ENCODE peak calls at places on chromosomes 3 and 15, in five cellular contexts. B is tibial artery, D is A549, S is mucosa of descending colon, U is astrocyte of the spinal cord. W is an unnamed sample.
A peak's percentile ranks its signal among the peaks of the same experiment; 100 is the strongest.

GRCh38 chr3:167735233-167736107 is at the start of gene SERPINI1:
- DNase-seq in B (peak; percentile 95), D (peak; percentile 31), S (peak; percentile 92), U (peak; percentile 92), W (peak; percentile 84)

GRCh38 chr15:47820047-47820779 is 102.9 kb downstream of the SEMA6D start:
- DNase-seq in B (no peak), D (no peak), S (no peak), U (no peak), W (peak; percentile 49)

GRCh38 chr3:127710473-127710941 is 37.8 kb downstream of the ABTB1 start:
- DNase-seq in B (peak; percentile 65), D (peak; percentile 15), S (no peak), U (peak; percentile 33), W (no peak)

GRCh38 chr3:52983336-52983807 is 62.5 kb downstream of the SFMBT1 start:
- DNase-seq in B (no peak), D (no peak), S (no peak), U (no peak), W (no peak)

GRCh38 chr15:98968576-98968975 is 39.0 kb downstream of the PGPEP1L start:
- DNase-seq in B (no peak), D (no peak), S (no peak), U (no peak), W (no peak)

GRCh38 chr3:43773273-43774104 is 82.8 kb downstream of the ABHD5 start:
- DNase-seq in B (peak; percentile 82), D (no peak), S (no peak), U (no peak), W (peak; percentile 58)

GRCh38 chr15:41561777-41562145 is 2.7 kb downstream of the TYRO3 start:
- DNase-seq in B (no peak), D (no peak), S (no peak), U (peak; percentile 72), W (peak; percentile 45)

GRCh38 chr3:77142636-77143035 is 102.7 kb downstream of the ROBO2 start:
- DNase-seq in B (no peak), D (no peak), S (no peak), U (no peak), W (no peak)

GRCh38 chr3:184428561-184429175 is 48.8 kb downstream of the CHRD start:
- DNase-seq in B (peak; percentile 29), D (no peak), S (no peak), U (peak; percentile 65), W (peak; percentile 92)

GRCh38 chr15:45618813-45619212 is 16.0 kb upstream of the SQOR start:
- DNase-seq in B (no peak), D (no peak), S (no peak), U (no peak), W (no peak)

GRCh38 chr3:186414735-186415419 is 52.8 kb upstream of the DGKG start:
- DNase-seq in B (no peak), D (no peak), S (no peak), U (peak; percentile 81), W (peak; percentile 89)

GRCh38 chr3:192772495-192772894 is 45.2 kb upstream of the FGF12 start:
- DNase-seq in B (no peak), D (no peak), S (no peak), U (peak; percentile 14), W (peak; percentile 29)

GRCh38 chr15:61084944-61085367 is 144.1 kb downstream of the RORA start:
- DNase-seq in B (no peak), D (no peak), S (no peak), U (peak; percentile 17), W (no peak)

GRCh38 chr3:177448987-177449975 is 252.0 kb upstream of the TBL1XR1 start:
- DNase-seq in B (no peak), D (no peak), S (no peak), U (peak; percentile 89), W (no peak)

GRCh38 chr3:71129611-71130515 is 453.7 kb downstream of the FOXP1 start:
- DNase-seq in B (no peak), D (no peak), S (no peak), U (peak; percentile 65), W (peak; percentile 54)

GRCh38 chr3:183394150-183394549 is 34.3 kb downstream of the MCF2L2 start:
- DNase-seq in B (no peak), D (no peak), S (no peak), U (no peak), W (no peak)

GRCh38 chr3:22231061-22231460 is 480.1 kb upstream of the ZNF385D start:
- DNase-seq in B (no peak), D (no peak), S (no peak), U (peak; percentile 49), W (no peak)

GRCh38 chr3:89787485-89787884 is 680.1 kb downstream of the EPHA3 start:
- DNase-seq in B (no peak), D (no peak), S (no peak), U (no peak), W (no peak)

GRCh38 chr3:143037867-143038266 is 36.5 kb downstream of the U2SURP start:
- DNase-seq in B (no peak), D (no peak), S (no peak), U (no peak), W (no peak)

GRCh38 chr3:43755511-43756200 is 64.9 kb downstream of the ABHD5 start:
- DNase-seq in B (no peak), D (no peak), S (no peak), U (no peak), W (no peak)

GRCh38 chr3:1272541-1273265 is 179.9 kb downstream of the CNTN6 start:
- DNase-seq in B (no peak), D (no peak), S (no peak), U (peak; percentile 3), W (no peak)

GRCh38 chr3:192444096-192444790 is 283.1 kb downstream of the FGF12 start:
- DNase-seq in B (no peak), D (peak; percentile 47), S (no peak), U (peak; percentile 68), W (peak; percentile 55)

GRCh38 chr3:177396707-177397106 is 199.4 kb upstream of the TBL1XR1 start:
- DNase-seq in B (no peak), D (no peak), S (no peak), U (no peak), W (no peak)

GRCh38 chr3:136385457-136385856 is 135.3 kb downstream of the PCCB start:
- DNase-seq in B (no peak), D (no peak), S (no peak), U (no peak), W (no peak)

GRCh38 chr15:77107531-77108355 is 36.8 kb upstream of the TSPAN3 start:
- DNase-seq in B (peak; percentile 80), D (peak; percentile 60), S (no peak), U (peak; percentile 68), W (peak; percentile 53)

GRCh38 chr3:66481071-66482001 is 19.5 kb downstream of the LRIG1 start:
- DNase-seq in B (no peak), D (no peak), S (no peak), U (no peak), W (no peak)

GRCh38 chr15:98609144-98609852 is 39.0 kb upstream of the IGF1R start:
- DNase-seq in B (no peak), D (no peak), S (no peak), U (peak; percentile 49), W (peak; percentile 56)

DNA sequence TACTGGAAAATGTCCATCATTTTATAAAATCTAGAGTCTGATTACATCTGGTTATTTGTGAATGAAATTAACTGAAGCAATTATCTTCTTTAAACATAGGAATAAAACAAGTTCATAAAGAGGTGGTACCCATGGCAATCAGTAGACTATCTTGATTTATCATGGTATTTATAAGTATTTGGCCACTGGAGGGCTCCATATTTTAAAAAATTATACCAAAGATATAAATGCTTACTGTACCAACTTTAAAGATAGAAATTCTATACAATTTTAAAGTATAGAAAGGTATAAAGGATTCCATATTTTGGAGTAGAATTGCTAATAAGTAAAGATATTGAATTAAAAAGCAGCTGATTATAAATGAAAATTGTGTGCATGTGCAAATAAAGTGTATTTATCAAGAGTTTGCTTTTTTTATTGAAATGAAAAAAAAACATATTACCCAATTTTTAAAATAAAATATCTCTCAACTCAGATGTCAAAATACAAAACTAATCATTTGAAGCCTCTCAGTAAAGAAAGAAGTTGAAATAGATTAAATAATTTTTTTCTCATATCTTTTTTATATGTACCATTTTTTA is 105.3 kb downstream of the BBX start:
- DNase-seq in B (no peak), D (no peak), S (no peak), U (no peak), W (no peak)
- TF ChIP-seq CTCF in B (no peak), D (peak; percentile 27), S (no peak), U (peak; percentile 20), W (no peak)

DNA sequence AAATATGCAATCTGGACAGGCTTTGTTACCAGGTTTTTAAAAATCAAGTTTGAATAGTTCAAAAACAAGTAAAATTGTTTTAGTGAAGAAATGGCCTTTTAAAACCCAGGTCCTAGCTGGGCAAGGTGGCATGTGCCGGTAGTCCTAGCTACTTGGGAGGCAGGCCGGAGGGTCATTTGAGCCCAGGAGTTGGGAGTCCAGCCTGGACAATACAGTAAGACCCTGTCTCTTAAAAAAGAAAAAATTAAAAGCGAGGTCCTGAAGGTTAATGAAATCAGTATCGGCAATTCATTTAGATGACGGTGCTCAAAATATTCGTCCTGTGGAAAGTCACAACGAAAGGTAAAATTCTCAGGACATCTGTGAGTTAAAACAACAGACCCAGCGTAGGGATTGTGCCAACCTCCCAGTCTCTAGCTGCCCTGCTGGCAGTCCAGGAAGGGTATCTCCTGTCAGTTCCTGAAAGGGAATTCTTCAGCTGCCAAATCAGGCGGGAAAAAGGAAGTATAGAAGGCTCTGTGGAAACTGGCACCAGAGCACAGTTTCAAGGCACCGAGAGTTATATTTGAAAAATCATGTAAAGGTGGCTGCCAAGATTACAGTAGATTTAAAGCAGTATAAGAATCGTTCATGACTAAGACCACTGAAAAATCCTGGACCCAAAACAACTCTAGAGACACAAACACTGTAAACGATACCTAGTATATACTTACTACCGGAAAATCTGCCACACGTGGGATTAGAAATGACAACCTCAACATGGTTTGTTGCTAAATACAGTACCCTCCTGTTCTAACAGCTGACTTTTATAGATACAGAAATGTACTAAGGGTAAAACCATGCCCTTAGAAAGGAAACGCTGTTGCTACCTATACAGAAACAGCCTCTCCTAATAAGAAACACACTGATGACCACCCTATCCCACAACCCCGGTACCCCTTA is 1.2 kb upstream of the ABHD17C start:
- DNase-seq in B (no peak), D (peak; percentile 32), S (no peak), U (peak; percentile 36), W (no peak)
- TF ChIP-seq CTCF in B (no peak), D (no peak), S (no peak), U (no peak), W (no peak)

GRCh38 chr15:64865126-64865997 is 23.6 kb downstream of the PLEKHO2 start:
- DNase-seq in B (no peak), D (no peak), S (no peak), U (no peak), W (no peak)

GRCh38 chr15:64861331-64861730 is 19.6 kb downstream of the PLEKHO2 start:
- DNase-seq in B (no peak), D (no peak), S (no peak), U (no peak), W (no peak)

GRCh38 chr15:64859226-64859625 is 17.5 kb downstream of the PLEKHO2 start:
- DNase-seq in B (no peak), D (no peak), S (no peak), U (no peak), W (no peak)

GRCh38 chr15:64864080-64864479 is 22.4 kb downstream of the PLEKHO2 start:
- DNase-seq in B (no peak), D (no peak), S (no peak), U (no peak), W (no peak)

GRCh38 chr15:64861960-64862359 is 20.2 kb downstream of the PLEKHO2 start:
- DNase-seq in B (no peak), D (no peak), S (no peak), U (no peak), W (no peak)
- TF ChIP-seq CTCF in B (no peak), D (no peak), S (no peak), U (no peak), W (no peak)

GRCh38 chr3:55746808-55747413 is 259.8 kb upstream of the WNT5A start:
- DNase-seq in B (no peak), D (no peak), S (no peak), U (peak; percentile 22), W (peak; percentile 32)
- TF ChIP-seq CTCF in B (peak; percentile 17), D (peak; percentile 27), S (no peak), U (peak; percentile 49), W (peak; percentile 63)

W was measured in AG10803.